ENCODE peak calls at places on chromosomes 3 and 15, in ten cellular contexts. E is HL-60; W is renal cortical epithelial cell; P is psoas muscle; G is AG04450; R is GM23248; L is hypothalamus; I is Jurkat, Clone E6-1; O is HCEC 1CT; A is iPS DF 6.9. K is an unnamed sample.

GRCh38 chr15:74252291-74253080 is 16.4 kb downstream of the CCDC33 start:
- DNase-seq in E (no peak), W (peak), P (no peak), G (no peak), R (peak), L (no peak), I (no peak), O (no peak), A (no peak), K (peak)

GRCh38 chr3:160986060-160986459 is 119.1 kb downstream of the B3GALNT1 start:
- DNase-seq in E (no peak), W (peak), P (no peak), G (no peak), R (no peak), L (no peak), I (no peak), O (no peak), A (no peak), K (no peak)

GRCh38 chr3:157248590-157249425 is 88.9 kb upstream of the CCNL1 start:
- DNase-seq in E (peak), W (peak), P (no peak), G (peak), R (peak), L (peak), I (no peak), O (peak), A (no peak), K (peak)

GRCh38 chr3:174089592-174089991 is 692.0 kb downstream of the NLGN1 start:
- DNase-seq in E (no peak), W (no peak), P (no peak), G (no peak), R (no peak), L (no peak), I (no peak), O (no peak), A (no peak), K (no peak)

GRCh38 chr3:95609411-95609810 is 1205.0 kb upstream of the EPHA6 start:
- DNase-seq in E (no peak), W (no peak), P (no peak), G (no peak), R (no peak), L (no peak), I (no peak), O (no peak), A (no peak), K (no peak)

GRCh38 chr15:65184305-65184943 is 718 bp downstream of the CLPX start:
- DNase-seq in E (no peak), W (peak), P (peak), G (no peak), R (peak), L (peak), I (no peak), O (peak), A (no peak), K (peak)

GRCh38 chr3:190870125-190870524 is 7.6 kb upstream of the GMNC start:
- DNase-seq in E (no peak), W (no peak), P (no peak), G (no peak), R (no peak), L (no peak), I (no peak), O (no peak), A (no peak), K (no peak)

GRCh38 chr3:158233791-158234190 is 123.9 kb downstream of the RSRC1 start:
- DNase-seq in E (no peak), W (no peak), P (no peak), G (no peak), R (no peak), L (no peak), I (no peak), O (no peak), A (no peak), K (no peak)

GRCh38 chr3:52848617-52849016 is 13.8 kb upstream of the MUSTN1 start:
- DNase-seq in E (no peak), W (peak), P (peak), G (peak), R (peak), L (no peak), I (no peak), O (peak), A (no peak), K (peak)

GRCh38 chr3:45612918-45613602 is 18.5 kb downstream of the LIMD1 start:
- DNase-seq in E (no peak), W (peak), P (no peak), G (no peak), R (peak), L (no peak), I (peak), O (no peak), A (no peak), K (peak)

GRCh38 chr15:52295421-52295991 is at the start of gene MYO5C:
- DNase-seq in E (no peak), W (peak), P (peak), G (no peak), R (peak), L (peak), I (no peak), O (no peak), A (peak), K (peak)